ENCODE peak calls at places on chromosomes 12 and 14, in eight cellular contexts. Y, W, T, O, A, M, U and Z are unnamed samples.

GRCh38 chr14:52111583-52111982 is 42.7 kb upstream of the NID2 start:
- DNase-seq in Y (no peak), W (no peak), U (no peak), A (no peak), T (no peak), O (no peak), M (no peak), Z (no peak)

GRCh38 chr12:111298583-111299436 is 70.1 kb downstream of the PHETA1 start:
- DNase-seq in Y (peak; percentile 34), M (no peak), T (peak; percentile 42), U (no peak), O (no peak), A (no peak), W (peak; percentile 41), Z (peak; percentile 31)

GRCh38 chr14:67127174-67127573 is 62.1 kb upstream of the GARIN2 start:
- DNase-seq in Y (no peak), A (no peak), W (no peak), O (no peak), M (no peak), U (no peak), T (no peak), Z (no peak)

GRCh38 chr14:54177861-54178591 is 218.8 kb upstream of the CDKN3 start:
- DNase-seq in T (no peak), U (no peak), A (no peak), W (peak; percentile 77), Y (no peak), M (no peak), O (no peak), Z (no peak)

GRCh38 chr14:24271834-24272263 is 452 bp upstream of the RABGGTA start:
- DNase-seq in U (no peak), O (no peak), A (no peak), Y (no peak), T (no peak), W (no peak), M (no peak), Z (no peak)

GRCh38 chr12:109732321-109733305 is 19.0 kb downstream of the FAM222A start:
- DNase-seq in Y (peak; percentile 21), T (peak; percentile 14), A (no peak), O (peak; percentile 12), M (peak; percentile 44), U (no peak), W (no peak), Z (peak; percentile 21)

GRCh38 chr12:106197906-106198623 is 49.8 kb downstream of the CKAP4 start:
- DNase-seq in O (no peak), T (no peak), A (peak; percentile 75), W (no peak), U (no peak), M (no peak), Y (no peak), Z (no peak)

GRCh38 chr12:63997198-63997597 is 152.7 kb downstream of the SRGAP1 start:
- DNase-seq in Y (no peak), A (no peak), U (no peak), W (no peak), M (no peak), T (no peak), O (no peak), Z (no peak)

GRCh38 chr12:125185311-125185739 is 120.1 kb downstream of the AACS start:
- DNase-seq in O (no peak), Y (no peak), W (no peak), M (no peak), T (peak; percentile 17), U (no peak), A (no peak), Z (no peak)

GRCh38 chr12:92299344-92299743 is 153.7 kb upstream of the BTG1 start:
- DNase-seq in W (no peak), O (no peak), A (no peak), U (no peak), M (no peak), Y (no peak), T (no peak), Z (no peak)

GRCh38 chr12:1773937-1774655 is 46.3 kb upstream of the LRTM2 start:
- DNase-seq in U (no peak), M (no peak), W (no peak), A (no peak), T (no peak), Y (no peak), O (no peak), Z (no peak)

GRCh38 chr12:70823182-70823976 is 97.2 kb downstream of the PTPRR start:
- DNase-seq in O (no peak), M (no peak), U (no peak), Y (no peak), A (no peak), W (no peak), T (no peak), Z (no peak)

GRCh38 chr12:14410841-14411569 is 45.5 kb downstream of the ATF7IP start:
- DNase-seq in W (peak; percentile 21), U (no peak), A (no peak), T (no peak), Y (no peak), O (no peak), M (no peak), Z (no peak)

GRCh38 chr14:74856366-74856765 is 19.6 kb downstream of the PROX2 start:
- DNase-seq in U (no peak), W (no peak), O (no peak), T (no peak), M (no peak), Y (no peak), A (no peak), Z (peak; percentile 25)

GRCh38 chr12:114911196-114911595 is 227.2 kb upstream of the TBX3 start:
- DNase-seq in A (no peak), T (no peak), M (no peak), W (no peak), U (no peak), O (no peak), Y (no peak), Z (no peak)

GRCh38 chr12:7345232-7345631 is 41.4 kb downstream of the ACSM4 start:
- DNase-seq in U (no peak), T (no peak), O (no peak), W (no peak), A (no peak), Y (no peak), M (no peak), Z (no peak)

GRCh38 chr12:18861287-18861858 is 123.5 kb downstream of the CAPZA3 start:
- DNase-seq in W (peak; percentile 60), U (no peak), M (no peak), A (no peak), T (no peak), Y (no peak), O (no peak), Z (no peak)

GRCh38 chr12:130826151-130826801 is 12.8 kb downstream of the STX2 start:
- DNase-seq in W (peak; percentile 7), M (no peak), A (no peak), T (peak; percentile 46), U (no peak), O (no peak), Y (no peak), Z (peak; percentile 37)

GRCh38 chr12:79020106-79020505 is 155.5 kb downstream of the SYT1 start:
- DNase-seq in W (peak; percentile 26), Y (no peak), O (no peak), U (no peak), A (no peak), T (no peak), M (no peak), Z (no peak)

GRCh38 chr12:98758331-98758730 is 113.2 kb downstream of the APAF1 start:
- DNase-seq in W (no peak), T (no peak), U (peak; percentile 73), O (no peak), A (no peak), M (no peak), Y (no peak), Z (peak; percentile 25)

GRCh38 chr14:54147285-54147684 is 190.7 kb upstream of the BMP4 start:
- DNase-seq in A (no peak), U (no peak), T (no peak), Y (no peak), O (no peak), W (peak; percentile 77), M (no peak), Z (no peak)

GRCh38 chr14:58750321-58751269 is 112.8 kb downstream of the DACT1 start:
- DNase-seq in A (no peak), U (no peak), Y (no peak), M (no peak), W (no peak), T (no peak), O (no peak), Z (no peak)

GRCh38 chr14:58746701-58747100 is 108.9 kb downstream of the DACT1 start:
- DNase-seq in A (no peak), T (no peak), W (no peak), Y (no peak), O (no peak), M (no peak), U (no peak), Z (no peak)

GRCh38 chr14:58747181-58747580 is 109.4 kb downstream of the DACT1 start:
- DNase-seq in M (peak; percentile 84), Y (no peak), T (no peak), W (no peak), A (no peak), U (peak; percentile 54), O (peak; percentile 51), Z (peak; percentile 14)

GRCh38 chr14:58751788-58752187 is 114.0 kb downstream of the DACT1 start:
- DNase-seq in Y (no peak), M (no peak), T (no peak), A (no peak), U (no peak), W (no peak), O (no peak), Z (no peak)

GRCh38 chr14:58749066-58749669 is 111.4 kb downstream of the DACT1 start:
- DNase-seq in A (no peak), U (no peak), T (no peak), M (no peak), Y (peak; percentile 51), W (peak; percentile 45), O (no peak), Z (peak; percentile 20)
- TF ChIP-seq POLR2A in A (no peak), U (no peak), T (no peak), M (no peak), Y (no peak), W (no peak), O (no peak), Z (no peak)

GRCh38 chr14:99245541-99246511 is 26.2 kb downstream of the BCL11B start:
- DNase-seq in Y (no peak), U (no peak), W (no peak), T (no peak), A (no peak), O (no peak), M (peak; percentile 50), Z (no peak)
- H3K4me1 ChIP-seq in Y (peaks cover 3% of the 10 kb centered on the region), U (no peaks in the 10 kb centered on the region), W (no peaks in the 10 kb centered on the region), T (peaks cover 2% of the 10 kb centered on the region), A (peaks cover 19% of the 10 kb centered on the region), O (no peaks in the 10 kb centered on the region), M (peaks cover 16% of the 10 kb centered on the region), Z (peaks cover 12% of the 10 kb centered on the region)

DNA sequence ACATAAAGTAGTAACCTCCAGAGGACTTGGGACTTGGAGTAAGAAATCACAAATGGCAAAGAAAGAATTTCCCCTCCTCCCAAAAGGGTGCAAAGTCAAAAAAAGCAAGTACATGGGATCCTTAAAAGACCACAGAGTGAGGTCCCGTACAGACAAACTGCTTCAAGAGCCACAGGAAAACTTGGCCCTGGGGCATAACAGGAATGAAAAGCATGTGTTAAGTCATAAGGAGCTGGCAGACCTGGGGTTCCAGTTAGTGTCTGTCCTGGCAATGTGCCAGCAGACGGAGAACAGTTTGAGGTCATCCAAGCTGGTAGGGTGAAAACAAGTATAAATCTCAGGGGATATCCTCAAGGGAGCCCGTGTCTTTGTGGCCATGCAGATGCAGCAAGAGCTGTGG is 73.2 kb downstream of the HSD17B6 start:
- DNase-seq in U (no peak), O (no peak), Y (no peak), A (no peak), T (no peak), M (peak; percentile 74), W (no peak), Z (no peak)
- H3K27ac ChIP-seq in U (no peak overlapping the region), O (no peak overlapping the region), Y (no peak overlapping the region), A (no peak overlapping the region), T (no peak overlapping the region), M (no peak overlapping the region), W (no peak overlapping the region), Z (no peak overlapping the region)

GRCh38 chr14:93332853-93333630 is at the start of gene BTBD7:
- DNase-seq in U (peak; percentile 94), O (peak; percentile 88), T (peak; percentile 94), M (peak; percentile 97), Y (peak; percentile 96), W (peak; percentile 97), A (peak; percentile 98), Z (peak; percentile 97)
- TF ChIP-seq POLR2A in U (peak; percentile 77), O (peak; percentile 72), T (peak; percentile 46), M (no peak), Y (no peak), W (peak; percentile 63), A (no peak), Z (peak; percentile 34)